ENCODE peak calls at places on chromosomes 13 and 19, in four cellular contexts. H is heart right ventricle, C is WTC11, R is fibroblast of villous mesenchyme. Y is an unnamed sample.

GRCh38 chr19:37905936-37906867 is at the start of gene WDR87:
- DNase-seq in H (peak), C (peak), R (no peak), Y (peak)

GRCh38 chr13:108755084-108755483 is 125.7 kb downstream of the MYO16 start:
- DNase-seq in H (no peak), C (no peak), R (peak), Y (no peak)

GRCh38 chr19:6745965-6746364 is 6.5 kb downstream of the TRIP10 start:
- DNase-seq in H (no peak), C (no peak), R (no peak), Y (no peak)

GRCh38 chr19:3356805-3357204 is 9.6 kb upstream of the NFIC start:
- DNase-seq in H (no peak), C (no peak), R (no peak), Y (no peak)

GRCh38 chr19:17522988-17523872 is 11.8 kb downstream of the PGLS start:
- DNase-seq in H (peak), C (no peak), R (no peak), Y (peak)

GRCh38 chr13:33918199-33918932 is 100.4 kb downstream of the RFC3 start:
- DNase-seq in H (no peak), C (no peak), R (peak), Y (no peak)

GRCh38 chr19:33748231-33748630 is 48.4 kb upstream of the KCTD15 start:
- DNase-seq in H (no peak), C (no peak), R (no peak), Y (no peak)

GRCh38 chr13:107867701-107868661 is 347.4 kb downstream of the LIG4 start:
- DNase-seq in H (peak), C (peak), R (peak), Y (peak)

GRCh38 chr13:34654203-34654602 is 287.9 kb upstream of the NBEA start:
- DNase-seq in H (no peak), C (no peak), R (peak), Y (no peak)

GRCh38 chr13:78228940-78229339 is 310.3 kb upstream of the EDNRB start:
- DNase-seq in H (no peak), C (no peak), R (no peak), Y (no peak)

GRCh38 chr19:58543826-58544590 is at the start of gene TRIM28:
- DNase-seq in H (peak), C (peak), R (peak), Y (peak)

GRCh38 chr13:33363328-33363727 is 77.8 kb upstream of the STARD13 start:
- DNase-seq in H (no peak), C (no peak), R (no peak), Y (no peak)

GRCh38 chr13:74871671-74872070 is 610.3 kb downstream of the TBC1D4 start:
- DNase-seq in H (no peak), C (no peak), R (peak), Y (no peak)

GRCh38 chr13:77509221-77509620 is 26.3 kb upstream of the SCEL start:
- DNase-seq in H (no peak), C (no peak), R (no peak), Y (no peak)

GRCh38 chr13:113545455-113545930 is 39.1 kb upstream of the TFDP1 start:
- DNase-seq in H (no peak), C (no peak), R (peak), Y (no peak)

GRCh38 chr19:55141696-55142095 is 7.3 kb downstream of the TNNT1 start:
- DNase-seq in H (no peak), C (peak), R (no peak), Y (no peak)

GRCh38 chr19:1624458-1624857 is 19.2 kb upstream of the UQCR11 start:
- DNase-seq in H (peak), C (peak), R (peak), Y (peak)

GRCh38 chr13:20492641-20493040 is 33.0 kb downstream of the CRYL1 start:
- DNase-seq in H (no peak), C (peak), R (peak), Y (peak)

GRCh38 chr19:15091918-15092753 is 10.1 kb downstream of the OR1I1 start:
- DNase-seq in H (peak), C (peak), R (peak), Y (peak)

GRCh38 chr19:45468159-45468651 is 409 bp downstream of the FOSB start:
- DNase-seq in H (no peak), C (no peak), R (no peak), Y (no peak)

GRCh38 chr13:114045113-114045735 is 71.3 kb upstream of the C13orf46 start:
- DNase-seq in H (no peak), C (no peak), R (peak), Y (no peak)

GRCh38 chr19:50710094-50710493 is 9.5 kb downstream of the SHANK1 start:
- DNase-seq in H (no peak), C (no peak), R (no peak), Y (no peak)

GRCh38 chr19:50711805-50712204 is 7.8 kb downstream of the SHANK1 start:
- DNase-seq in H (no peak), C (no peak), R (no peak), Y (no peak)

GRCh38 chr19:50712833-50713232 is 6.8 kb downstream of the SHANK1 start:
- DNase-seq in H (no peak), C (no peak), R (no peak), Y (no peak)

GRCh38 chr19:50711196-50711595 is 8.4 kb downstream of the SHANK1 start:
- DNase-seq in H (no peak), C (no peak), R (no peak), Y (no peak)

GRCh38 chr19:50710612-50711011 is 9.0 kb downstream of the SHANK1 start:
- DNase-seq in H (no peak), C (no peak), R (no peak), Y (no peak)
- TF ChIP-seq CTCF in H (no peak), C (no peak), R (no peak), Y (no peak)

GRCh38 chr13:102903659-102904407 is 58.0 kb downstream of the ERCC5 start:
- DNase-seq in H (no peak), C (no peak), R (peak), Y (no peak)
- TF ChIP-seq CTCF in H (peak), C (peak), R (peak), Y (peak)

DNA sequence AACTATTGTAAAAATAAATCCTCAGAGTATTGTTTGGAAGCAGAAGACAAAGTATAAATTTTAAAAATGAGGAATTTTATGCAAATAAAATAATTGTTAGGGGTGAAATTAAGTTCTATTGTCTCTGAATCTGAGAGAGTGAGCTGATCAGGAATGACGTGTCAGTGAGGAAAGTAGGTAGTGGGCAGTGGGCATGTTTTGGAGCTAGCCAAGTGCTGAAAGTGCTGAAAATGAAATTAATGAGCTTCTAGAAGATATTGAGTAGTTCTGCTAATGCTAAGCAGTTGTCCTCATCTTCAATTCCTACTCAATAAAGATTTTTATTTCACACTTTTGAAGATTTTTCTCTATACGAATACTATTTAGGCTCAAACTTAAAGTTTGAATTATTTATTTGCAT is 1167.8 kb upstream of the PCDH20 start:
- DNase-seq in H (no peak), C (no peak), R (no peak), Y (no peak)
- TF ChIP-seq CTCF in H (no peak), C (no peak), R (no peak), Y (no peak)

GRCh38 chr13:98530236-98530635 is 46.7 kb downstream of the STK24 start:
- DNase-seq in H (no peak), C (no peak), R (no peak), Y (no peak)
- TF ChIP-seq CTCF in H (no peak), C (no peak), R (no peak), Y (no peak)

GRCh38 chr13:42039946-42040729 is 8.3 kb upstream of the DGKH start:
- DNase-seq in H (peak), C (peak), R (peak), Y (peak)
- TF ChIP-seq CTCF in H (no peak), C (no peak), R (no peak), Y (no peak)

GRCh38 chr19:51014242-51014641 is 5.3 kb downstream of the KLK10 start:
- DNase-seq in H (no peak), C (no peak), R (no peak), Y (no peak)

GRCh38 chr19:51018745-51019543 is 565 bp downstream of the KLK10 start:
- DNase-seq in H (peak), C (peak), R (no peak), Y (no peak)

GRCh38 chr19:51019544-51019925 is at the start of gene KLK10:
- DNase-seq in H (no peak), C (no peak), R (no peak), Y (no peak)

GRCh38 chr19:51015691-51016267 is 3.7 kb downstream of the KLK10 start:
- DNase-seq in H (no peak), C (no peak), R (no peak), Y (no peak)

GRCh38 chr19:51016798-51017683 is 2.5 kb downstream of the KLK10 start:
- DNase-seq in H (peak), C (peak), R (peak), Y (peak)
- TF ChIP-seq CTCF in H (peak), C (peak), R (peak), Y (peak)

DNA sequence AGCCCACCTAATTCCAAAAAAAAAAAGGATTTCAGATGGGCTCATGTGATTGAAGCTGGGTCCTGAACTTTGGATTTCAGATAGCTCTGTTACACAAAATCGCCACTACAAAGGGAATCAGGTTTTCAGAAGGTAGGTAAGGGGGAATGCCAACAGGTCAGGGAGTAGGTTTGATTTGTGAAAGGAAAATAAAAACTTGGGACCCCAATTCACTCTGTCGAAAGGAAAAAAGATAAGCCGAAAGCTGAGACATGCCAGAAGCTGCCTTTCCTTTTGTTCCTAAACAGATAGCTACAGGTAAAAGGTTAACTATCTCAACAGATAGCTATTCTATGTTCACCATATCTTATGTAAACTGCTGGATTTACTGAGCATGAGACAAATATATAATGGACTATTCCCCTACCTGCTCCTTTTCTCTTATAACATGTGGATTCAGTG is 4.0 kb downstream of the KRTDAP start:
- DNase-seq in H (no peak), C (no peak), R (no peak), Y (no peak)
- TF ChIP-seq CTCF in H (no peak), C (no peak), R (no peak), Y (no peak)

Y was measured in GM13976.